ENCODE peak calls at places on chromosome 6, in four cellular contexts. Z is fibroblast of the aortic adventitia; Q is A549; F is CD4-positive, alpha-beta T cell. A is an unnamed sample.

GRCh38 chr6:137102050-137102848 is 57.5 kb upstream of the IL20RA start:
- DNase-seq in F (no peak), Q (no peak), Z (no peak), A (no peak)

GRCh38 chr6:122548281-122548680 is 61.9 kb upstream of the PKIB start:
- DNase-seq in F (no peak), Q (no peak), Z (no peak), A (no peak)

GRCh38 chr6:37137201-37137880 is 32.6 kb upstream of the PIM1 start:
- DNase-seq in Z (peak), F (peak), Q (peak), A (no peak)

GRCh38 chr6:10618409-10618808 is 76.0 kb downstream of the C6orf52 start:
- DNase-seq in Q (no peak), Z (no peak), F (no peak), A (no peak)

GRCh38 chr6:11328613-11329247 is 96.3 kb upstream of the NEDD9 start:
- DNase-seq in Z (peak), F (no peak), Q (no peak), A (no peak)

GRCh38 chr6:93352604-93353003 is 66.8 kb downstream of the EPHA7 start:
- DNase-seq in F (no peak), Q (no peak), Z (no peak), A (no peak)

GRCh38 chr6:130063806-130064205 is 45.4 kb downstream of the L3MBTL3 start:
- DNase-seq in F (no peak), Z (no peak), Q (no peak), A (no peak)

GRCh38 chr6:130966581-130966980 is 96.5 kb downstream of the EPB41L2 start:
- DNase-seq in Q (no peak), F (no peak), Z (no peak), A (no peak)

GRCh38 chr6:72642435-72642834 is 20.6 kb downstream of the KCNQ5 start:
- DNase-seq in Q (no peak), F (no peak), Z (no peak), A (no peak)

GRCh38 chr6:41191569-41191968 is 9.4 kb downstream of the TREML2 start:
- DNase-seq in F (peak), Q (peak), Z (peak), A (no peak)

GRCh38 chr6:135310291-135310690 is 129.2 kb downstream of the MYB start:
- DNase-seq in F (no peak), Z (no peak), Q (no peak), A (no peak)

GRCh38 chr6:11650711-11651110 is 113.2 kb downstream of the TMEM170B start:
- DNase-seq in Z (peak), F (no peak), Q (peak), A (no peak)

GRCh38 chr6:155629652-155630051 is 174.0 kb upstream of the NOX3 start:
- DNase-seq in Q (no peak), F (no peak), Z (no peak), A (no peak)

GRCh38 chr6:15207923-15208322 is 37.9 kb upstream of the JARID2 start:
- DNase-seq in Z (peak), F (no peak), Q (no peak), A (no peak)

GRCh38 chr6:109772961-109773431 is 81.9 kb downstream of the FIG4 start:
- DNase-seq in F (no peak), Z (peak), Q (no peak), A (no peak)

GRCh38 chr6:129785756-129786135 is 75.4 kb downstream of the TMEM244 start:
- DNase-seq in Q (no peak), Z (no peak), F (no peak), A (no peak)

GRCh38 chr6:107228754-107229153 is 113.4 kb upstream of the BEND3 start:
- DNase-seq in F (no peak), Z (no peak), Q (no peak), A (no peak)

GRCh38 chr6:110332281-110332680 is 25.9 kb downstream of the METTL24 start:
- DNase-seq in F (no peak), Q (no peak), Z (no peak), A (no peak)

GRCh38 chr6:17820055-17820454 is 113.3 kb upstream of the NUP153 start:
- DNase-seq in F (no peak), Q (peak), Z (no peak), A (no peak)

DNA sequence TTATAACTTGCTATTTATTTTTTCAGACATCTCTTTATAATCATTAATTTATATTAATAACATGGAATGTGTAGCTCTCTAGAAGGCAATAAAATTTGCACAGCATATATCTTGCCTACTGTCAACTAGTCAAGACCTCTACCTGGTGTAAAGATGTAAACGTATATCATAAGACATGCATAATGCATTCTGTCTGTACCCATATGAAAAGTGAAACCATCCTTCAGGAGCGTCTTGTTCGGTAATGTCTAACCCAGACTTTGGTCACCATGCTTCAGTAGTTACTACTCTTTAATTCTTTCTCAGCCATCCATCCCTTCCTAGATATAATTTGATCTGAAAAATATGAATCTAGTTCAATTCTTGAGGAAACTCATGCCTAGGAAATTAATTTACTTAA is 21.0 kb downstream of the CEP43 start:
- DNase-seq in F (no peak), Z (no peak), Q (no peak), A (no peak)
- TF ChIP-seq CTCF in F (no peak), Z (no peak), Q (no peak), A (no peak)

GRCh38 chr6:76992553-76992952 is 470.7 kb downstream of the HTR1B start:
- DNase-seq in Q (no peak), F (no peak), Z (no peak), A (no peak)
- TF ChIP-seq CTCF in Q (no peak), F (no peak), Z (no peak), A (no peak)

GRCh38 chr6:169833258-169833794 is 81.9 kb downstream of the ERMARD start:
- DNase-seq in Z (no peak), F (no peak), Q (no peak), A (no peak)
- TF ChIP-seq CTCF in Z (no peak), F (no peak), Q (no peak), A (no peak)

GRCh38 chr6:35025241-35026188 is 115.6 kb downstream of the TCP11 start:
- DNase-seq in Z (no peak), F (no peak), Q (no peak), A (no peak)
- TF ChIP-seq CTCF in Z (peak), F (no peak), Q (no peak), A (peak)